ENCODE peak calls at places on chromosomes 6 and 20, in four cellular contexts. N, X, Z and M are unnamed samples.

GRCh38 chr20:31559704-31560093 is 45.4 kb upstream of the ID1 start:
- DNase-seq in N (no peak), X (no peak), Z (no peak), M (no peak)

GRCh38 chr6:43020847-43021246 is 576 bp upstream of the RRP36 start:
- DNase-seq in N (no peak), X (peak; percentile 50), Z (peak; percentile 78), M (peak; percentile 81)

GRCh38 chr6:15399651-15400470 is 154.0 kb downstream of the JARID2 start:
- DNase-seq in N (peak; percentile 82), X (peak; percentile 55), Z (no peak), M (peak; percentile 69)

GRCh38 chr20:24813080-24813479 is 136.0 kb upstream of the CST7 start:
- DNase-seq in N (no peak), X (no peak), Z (no peak), M (no peak)

GRCh38 chr20:19858972-19859371 is 100.9 kb downstream of the RIN2 start:
- DNase-seq in N (peak; percentile 33), X (no peak), Z (no peak), M (no peak)

GRCh38 chr6:108689279-108690161 is 128.8 kb downstream of the FOXO3 start:
- DNase-seq in N (peak; percentile 94), X (no peak), Z (no peak), M (peak; percentile 35)

GRCh38 chr20:49644980-49645565 is 68.6 kb downstream of the B4GALT5 start:
- DNase-seq in N (peak; percentile 12), X (no peak), Z (no peak), M (no peak)

GRCh38 chr20:39974966-39975501 is 714.0 kb downstream of the MAFB start:
- DNase-seq in N (no peak), X (no peak), Z (no peak), M (no peak)

GRCh38 chr6:6686748-6687601 is 98.5 kb downstream of the LY86 start:
- DNase-seq in N (no peak), X (peak; percentile 98), Z (peak; percentile 99), M (peak; percentile 99)

GRCh38 chr6:36641543-36641942 is 37.0 kb upstream of the CDKN1A start:
- DNase-seq in N (no peak), X (no peak), Z (no peak), M (no peak)

GRCh38 chr6:77466055-77467028 is 3.1 kb upstream of the HTR1B start:
- DNase-seq in N (peak; percentile 74), X (peak; percentile 79), Z (peak; percentile 76), M (peak; percentile 87)

GRCh38 chr6:141688916-141689315 is 443.8 kb upstream of the GJE1 start:
- DNase-seq in N (no peak), X (no peak), Z (no peak), M (no peak)

GRCh38 chr6:50520325-50520724 is 193.0 kb upstream of the TFAP2D start:
- DNase-seq in N (no peak), X (peak; percentile 7), Z (no peak), M (peak; percentile 40)

GRCh38 chr6:73586416-73586974 is 65.7 kb upstream of the EEF1A1 start:
- DNase-seq in N (peak; percentile 41), X (no peak), Z (no peak), M (no peak)

GRCh38 chr6:45212976-45213375 is 115.2 kb upstream of the RUNX2 start:
- DNase-seq in N (no peak), X (peak; percentile 9), Z (no peak), M (no peak)

GRCh38 chr6:39452306-39452705 is 129.8 kb upstream of the KCNK16 start:
- DNase-seq in N (peak; percentile 3), X (no peak), Z (no peak), M (no peak)

GRCh38 chr20:56385130-56385529 is 6.9 kb downstream of the AURKA start:
- DNase-seq in N (no peak), X (no peak), Z (no peak), M (no peak)

GRCh38 chr6:170146640-170147039 is 144.2 kb downstream of the DLL1 start:
- DNase-seq in N (no peak), X (no peak), Z (no peak), M (peak; percentile 31)

GRCh38 chr6:170147056-170147787 is 143.7 kb downstream of the DLL1 start:
- DNase-seq in N (no peak), X (no peak), Z (no peak), M (peak; percentile 44)

GRCh38 chr6:170142559-170142958 is 148.3 kb downstream of the DLL1 start:
- DNase-seq in N (no peak), X (no peak), Z (no peak), M (peak; percentile 13)

GRCh38 chr6:170143401-170144150 is 147.3 kb downstream of the DLL1 start:
- DNase-seq in N (no peak), X (no peak), Z (no peak), M (peak; percentile 22)

DNA sequence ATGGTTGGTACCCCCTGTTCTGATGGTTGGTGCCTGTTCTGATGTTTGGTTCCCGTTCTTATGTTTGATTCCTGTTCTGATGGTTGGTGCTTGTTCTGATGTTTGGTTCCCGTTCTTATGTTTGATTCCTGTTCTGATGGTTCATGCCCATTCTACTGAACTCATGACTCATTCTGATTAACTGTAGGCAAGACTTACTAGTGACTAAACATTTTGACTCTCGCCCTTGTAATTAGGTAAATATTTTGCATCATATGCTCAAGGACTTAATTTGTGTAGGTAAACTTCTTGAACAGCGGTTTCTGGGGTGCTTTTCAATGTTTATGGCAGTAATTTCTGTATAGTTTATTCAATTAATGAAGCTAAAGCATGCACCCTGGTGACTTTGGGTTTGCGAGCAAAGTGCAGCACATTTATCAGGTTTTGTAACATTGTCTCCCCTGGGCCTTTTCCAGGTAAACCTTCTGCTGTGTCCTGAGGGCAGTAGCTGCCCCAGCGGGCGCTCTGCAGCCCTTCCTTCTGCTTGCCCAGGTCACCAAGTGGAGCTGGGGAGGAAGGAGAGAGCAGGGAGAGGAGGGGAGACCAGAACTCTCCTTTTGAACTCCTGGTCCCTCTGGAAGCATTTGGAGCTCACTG is 145.8 kb downstream of the DLL1 start:
- DNase-seq in N (no peak), X (no peak), Z (no peak), M (peak; percentile 11)
- H3K9me3 ChIP-seq in N (peaks cover 25% of the 10 kb centered on the region), X (no peaks in the 10 kb centered on the region), Z (no peaks in the 10 kb centered on the region), M (no peaks in the 10 kb centered on the region)

DNA sequence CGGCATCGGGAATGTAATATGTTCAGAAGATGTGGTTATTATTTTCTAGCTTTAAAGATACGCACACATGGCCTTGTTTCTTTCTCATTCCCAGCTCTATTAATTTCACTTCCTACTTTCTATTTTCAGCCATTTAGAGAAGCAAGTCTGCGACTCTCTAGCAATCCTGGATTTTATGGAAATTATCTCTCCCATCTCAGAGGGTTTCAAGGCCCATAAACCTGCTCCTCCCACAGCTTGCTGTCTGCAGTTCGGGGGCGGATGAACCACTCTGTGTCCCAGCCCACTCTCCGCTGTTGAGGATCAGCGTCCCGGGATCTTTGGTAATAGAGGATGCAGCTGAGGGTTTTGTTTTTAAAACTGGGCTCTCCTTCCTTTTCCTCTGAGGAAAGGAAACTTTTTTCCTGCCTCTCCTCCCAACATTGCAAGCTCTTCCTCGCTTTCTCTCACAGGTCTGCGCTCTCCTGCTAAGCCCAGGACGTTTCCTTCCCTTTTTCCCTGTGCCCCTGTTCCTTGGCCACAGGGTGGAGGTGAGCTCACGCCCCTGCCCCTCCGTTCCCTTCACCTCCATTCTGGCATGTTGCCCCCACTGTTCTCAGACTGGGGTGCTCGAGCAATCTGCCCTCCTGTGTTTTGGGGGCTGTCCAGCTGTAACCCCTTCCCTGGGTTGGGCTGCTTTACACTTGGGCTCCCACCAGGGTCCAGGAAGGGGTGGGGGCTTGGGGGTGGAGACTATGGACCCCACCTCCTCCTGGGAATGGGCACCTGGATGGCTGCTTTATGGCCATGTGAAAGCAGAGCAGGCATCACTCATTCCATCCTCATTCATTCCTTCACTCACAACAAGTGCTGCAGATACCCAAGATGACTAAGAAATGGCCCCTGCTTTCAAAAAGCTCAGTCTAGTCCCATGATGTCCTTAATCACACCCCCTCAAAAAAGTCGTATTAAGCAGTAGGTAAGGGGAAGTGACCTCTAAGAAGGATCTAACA is 54.9 kb downstream of the ZBTB9 start:
- DNase-seq in N (no peak), X (no peak), Z (peak; percentile 48), M (peak; percentile 63)
- H3K9ac ChIP-seq in N (no peak overlapping the region), X (no peak overlapping the region), Z (no peak overlapping the region), M (no peak overlapping the region)

GRCh38 chr20:58401123-58401639 is 12.2 kb downstream of the VAPB start:
- DNase-seq in N (no peak), X (no peak), Z (no peak), M (no peak)

GRCh38 chr20:58398254-58398653 is 9.2 kb downstream of the VAPB start:
- DNase-seq in N (no peak), X (no peak), Z (no peak), M (no peak)

GRCh38 chr20:58402305-58402704 is 13.3 kb downstream of the VAPB start:
- DNase-seq in N (no peak), X (no peak), Z (no peak), M (no peak)

GRCh38 chr20:58397429-58397828 is 8.4 kb downstream of the VAPB start:
- DNase-seq in N (no peak), X (no peak), Z (no peak), M (no peak)

GRCh38 chr20:58399926-58400325 is 10.9 kb downstream of the VAPB start:
- DNase-seq in N (no peak), X (no peak), Z (peak; percentile 36), M (no peak)
- H3K9me3 ChIP-seq in N (no peaks in the 10 kb centered on the region), X (no peaks in the 10 kb centered on the region), Z (no peaks in the 10 kb centered on the region), M (no peaks in the 10 kb centered on the region)

DNA sequence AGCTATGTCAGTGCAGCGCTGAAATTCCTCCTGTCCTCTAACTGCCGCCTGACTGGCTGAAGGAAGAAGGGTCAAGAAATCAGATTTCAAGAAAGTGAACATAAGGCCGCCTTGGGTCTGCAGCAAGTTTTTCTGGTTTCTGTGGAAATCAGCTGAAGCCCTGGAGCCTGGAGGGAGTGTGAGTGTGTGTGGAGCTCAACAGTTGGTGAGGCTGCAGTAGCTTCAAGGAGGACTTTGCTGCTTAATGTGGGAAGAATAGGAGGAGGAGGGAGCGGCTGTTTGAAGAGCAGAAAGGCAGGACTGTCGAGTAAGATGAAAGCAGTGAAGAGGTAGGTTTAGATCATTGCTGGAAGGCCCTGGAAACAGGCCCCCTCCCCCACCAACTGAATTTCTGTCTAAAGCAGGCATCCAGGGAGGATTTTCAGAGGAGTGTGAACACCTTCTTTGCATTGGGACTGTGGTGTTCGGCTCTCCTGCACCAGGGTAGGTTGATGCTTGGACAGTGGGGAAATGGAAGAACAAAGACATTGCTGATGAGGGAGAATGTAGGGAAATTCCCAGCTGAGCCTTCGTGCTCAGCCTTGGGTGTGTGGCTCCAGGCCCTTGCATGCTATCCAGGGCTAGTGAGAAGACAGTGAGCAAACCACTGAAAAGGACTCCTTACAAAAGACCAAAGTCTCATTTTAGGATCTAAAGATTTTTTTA is 79.5 kb upstream of the VSTM2L start:
- DNase-seq in N (peak; percentile 59), X (peak; percentile 20), Z (no peak), M (no peak)
- H3K9ac ChIP-seq in N (no peak overlapping the region), X (no peak overlapping the region), Z (no peak overlapping the region), M (no peak overlapping the region)

GRCh38 chr6:71556141-71556540 is 267.5 kb downstream of the OGFRL1 start:
- DNase-seq in N (no peak), X (peak; percentile 6), Z (no peak), M (no peak)
- H3K9me3 ChIP-seq in N (peaks cover 8% of the 10 kb centered on the region), X (peaks cover 9% of the 10 kb centered on the region), Z (peaks cover 16% of the 10 kb centered on the region), M (peaks cover 45% of the 10 kb centered on the region)

DNA sequence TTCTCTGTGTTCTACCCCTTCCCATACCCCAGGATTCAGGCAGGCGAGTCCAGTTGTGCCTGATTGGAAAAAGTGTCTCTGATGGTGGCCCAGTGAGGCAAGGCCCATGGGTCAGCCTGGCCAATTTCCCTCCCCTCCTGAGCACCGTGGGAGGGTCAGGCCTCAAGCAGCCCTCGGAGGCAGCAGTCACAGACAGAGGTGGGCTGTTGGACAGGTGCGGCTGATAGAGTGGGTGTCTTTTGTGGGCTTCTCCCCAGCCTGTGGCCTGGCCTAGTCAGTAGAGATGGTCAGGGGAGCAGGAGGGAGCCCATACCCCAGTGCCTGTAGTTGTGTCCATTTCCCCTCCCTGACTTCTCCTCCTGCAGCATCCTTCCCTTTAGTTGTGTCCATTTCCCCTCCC is 8.9 kb downstream of the MYT1 start:
- DNase-seq in N (no peak), X (no peak), Z (no peak), M (no peak)
- H3K9ac ChIP-seq in N (no peak overlapping the region), X (no peak overlapping the region), Z (no peak overlapping the region), M (no peak overlapping the region)